ENCODE peak calls at places on chromosomes 7 and 10, in five cellular contexts. One of them, this sample, is unnamed.

GRCh38 chr10:87752571-87752970 is 65.5 kb downstream of the ATAD1 start:
- DNase-seq in stimulated activated naive CD4-positive, alpha-beta T cell: no peak
- DNase-seq in GM04504: peak; percentile 37
- DNase-seq in suprapubic skin: no peak
- DNase-seq in cardiac fibroblast: peak; percentile 70
- DNase-seq in this sample: no peak

GRCh38 chr10:132242103-132242840 is 55.5 kb downstream of the DPYSL4 start:
- DNase-seq in stimulated activated naive CD4-positive, alpha-beta T cell: no peak
- DNase-seq in GM04504: no peak
- DNase-seq in suprapubic skin: no peak
- DNase-seq in cardiac fibroblast: no peak
- DNase-seq in this sample: no peak

GRCh38 chr7:137760111-137760510 is 86.7 kb downstream of the DGKI start:
- DNase-seq in stimulated activated naive CD4-positive, alpha-beta T cell: no peak
- DNase-seq in GM04504: no peak
- DNase-seq in suprapubic skin: no peak
- DNase-seq in cardiac fibroblast: peak; percentile 17
- DNase-seq in this sample: peak; percentile 14

GRCh38 chr10:70743430-70743788 is 41.8 kb downstream of the TBATA start:
- DNase-seq in stimulated activated naive CD4-positive, alpha-beta T cell: no peak
- DNase-seq in GM04504: no peak
- DNase-seq in suprapubic skin: no peak
- DNase-seq in cardiac fibroblast: no peak
- DNase-seq in this sample: no peak

GRCh38 chr7:125644113-125644512 is 714.5 kb upstream of the POT1 start:
- DNase-seq in stimulated activated naive CD4-positive, alpha-beta T cell: no peak
- DNase-seq in GM04504: no peak
- DNase-seq in suprapubic skin: no peak
- DNase-seq in cardiac fibroblast: no peak
- DNase-seq in this sample: no peak

GRCh38 chr7:102892631-102893278 is 20.0 kb upstream of the LRRC17 start:
- DNase-seq in stimulated activated naive CD4-positive, alpha-beta T cell: no peak
- DNase-seq in GM04504: no peak
- DNase-seq in suprapubic skin: no peak
- DNase-seq in cardiac fibroblast: peak; percentile 67
- DNase-seq in this sample: no peak

GRCh38 chr7:134910214-134910890 is 76.0 kb upstream of the AGBL3 start:
- DNase-seq in stimulated activated naive CD4-positive, alpha-beta T cell: no peak
- DNase-seq in GM04504: no peak
- DNase-seq in suprapubic skin: no peak
- DNase-seq in cardiac fibroblast: no peak
- DNase-seq in this sample: peak; percentile 77

GRCh38 chr10:124636271-124636993 is 107.7 kb downstream of the FAM53B start:
- DNase-seq in stimulated activated naive CD4-positive, alpha-beta T cell: peak; percentile 74
- DNase-seq in GM04504: no peak
- DNase-seq in suprapubic skin: no peak
- DNase-seq in cardiac fibroblast: no peak
- DNase-seq in this sample: no peak

GRCh38 chr7:21766218-21766617 is 179.5 kb downstream of the CDCA7L start:
- DNase-seq in stimulated activated naive CD4-positive, alpha-beta T cell: no peak
- DNase-seq in GM04504: no peak
- DNase-seq in suprapubic skin: no peak
- DNase-seq in cardiac fibroblast: no peak
- DNase-seq in this sample: no peak

GRCh38 chr10:87862644-87863101 is 660 bp downstream of the KLLN start:
- DNase-seq in stimulated activated naive CD4-positive, alpha-beta T cell: peak; percentile 96
- DNase-seq in GM04504: no peak
- DNase-seq in suprapubic skin: no peak
- DNase-seq in cardiac fibroblast: no peak
- DNase-seq in this sample: no peak

GRCh38 chr7:47534322-47535032 is 47.4 kb downstream of the TNS3 start:
- DNase-seq in stimulated activated naive CD4-positive, alpha-beta T cell: no peak
- DNase-seq in GM04504: no peak
- DNase-seq in suprapubic skin: no peak
- DNase-seq in cardiac fibroblast: no peak
- DNase-seq in this sample: peak; percentile 67

GRCh38 chr7:29033584-29033983 is 75.5 kb upstream of the TRIL start:
- DNase-seq in stimulated activated naive CD4-positive, alpha-beta T cell: no peak
- DNase-seq in GM04504: no peak
- DNase-seq in suprapubic skin: no peak
- DNase-seq in cardiac fibroblast: no peak
- DNase-seq in this sample: no peak

GRCh38 chr7:94848531-94848930 is 58.9 kb upstream of the PPP1R9A start:
- DNase-seq in stimulated activated naive CD4-positive, alpha-beta T cell: no peak
- DNase-seq in GM04504: no peak
- DNase-seq in suprapubic skin: no peak
- DNase-seq in cardiac fibroblast: peak; percentile 9
- DNase-seq in this sample: no peak

GRCh38 chr7:156185076-156185475 is 372.8 kb upstream of the SHH start:
- DNase-seq in stimulated activated naive CD4-positive, alpha-beta T cell: no peak
- DNase-seq in GM04504: no peak
- DNase-seq in suprapubic skin: no peak
- DNase-seq in cardiac fibroblast: no peak
- DNase-seq in this sample: no peak

GRCh38 chr7:1705339-1705738 is 35.3 kb downstream of the ELFN1 start:
- DNase-seq in stimulated activated naive CD4-positive, alpha-beta T cell: no peak
- DNase-seq in GM04504: no peak
- DNase-seq in suprapubic skin: peak; percentile 50
- DNase-seq in cardiac fibroblast: no peak
- DNase-seq in this sample: no peak

GRCh38 chr10:108801775-108802516 is 1121.4 kb downstream of the XPNPEP1 start:
- DNase-seq in stimulated activated naive CD4-positive, alpha-beta T cell: no peak
- DNase-seq in GM04504: no peak
- DNase-seq in suprapubic skin: no peak
- DNase-seq in cardiac fibroblast: peak; percentile 25
- DNase-seq in this sample: no peak

GRCh38 chr7:27237735-27238334 is 4.8 kb upstream of the EVX1 start:
- DNase-seq in stimulated activated naive CD4-positive, alpha-beta T cell: no peak
- DNase-seq in GM04504: peak; percentile 43
- DNase-seq in suprapubic skin: no peak
- DNase-seq in cardiac fibroblast: peak; percentile 14
- DNase-seq in this sample: no peak

GRCh38 chr10:29482591-29483421 is 152.0 kb downstream of the SVIL start:
- DNase-seq in stimulated activated naive CD4-positive, alpha-beta T cell: peak; percentile 11
- DNase-seq in GM04504: no peak
- DNase-seq in suprapubic skin: no peak
- DNase-seq in cardiac fibroblast: peak; percentile 75
- DNase-seq in this sample: no peak

This sample was measured in hepatocyte.